ENCODE peak calls at places on chromosomes 16 and 17, in five cellular contexts. One of them, this sample, is unnamed. For H3K4me1, the result is how much of the 10 kb centered on the place peaks cover.

GRCh38 chr16:6735631-6736030 is 597.0 kb upstream of the RBFOX1 start:
- DNase-seq in GM23248: no peak
- DNase-seq in GM12878: no peak
- DNase-seq in GM23338: no peak
- DNase-seq in fibroblast of lung: no peak
- DNase-seq in this sample: no peak

GRCh38 chr17:14058051-14058450 is 11.3 kb upstream of the COX10 start:
- DNase-seq in GM23248: peak
- DNase-seq in GM12878: no peak
- DNase-seq in GM23338: no peak
- DNase-seq in fibroblast of lung: peak
- DNase-seq in this sample: no peak

GRCh38 chr17:81049372-81049911 is 14.5 kb downstream of the BAIAP2 start:
- DNase-seq in GM23248: no peak
- DNase-seq in GM12878: peak
- DNase-seq in GM23338: no peak
- DNase-seq in fibroblast of lung: no peak
- DNase-seq in this sample: no peak

GRCh38 chr17:3683054-3683511 is 12.9 kb downstream of the P2RX5 start:
- DNase-seq in GM23248: peak
- DNase-seq in GM12878: peak
- DNase-seq in GM23338: peak
- DNase-seq in fibroblast of lung: no peak
- DNase-seq in this sample: peak

GRCh38 chr16:14345512-14346115 is 274.5 kb downstream of the MRTFB start:
- DNase-seq in GM23248: no peak
- DNase-seq in GM12878: no peak
- DNase-seq in GM23338: no peak
- DNase-seq in fibroblast of lung: no peak
- DNase-seq in this sample: no peak

GRCh38 chr16:28482026-28482425 is 9.8 kb downstream of the CLN3 start:
- DNase-seq in GM23248: no peak
- DNase-seq in GM12878: no peak
- DNase-seq in GM23338: no peak
- DNase-seq in fibroblast of lung: no peak
- DNase-seq in this sample: no peak

GRCh38 chr17:74008196-74008595 is 195.3 kb upstream of the RPL38 start:
- DNase-seq in GM23248: peak
- DNase-seq in GM12878: no peak
- DNase-seq in GM23338: peak
- DNase-seq in fibroblast of lung: no peak
- DNase-seq in this sample: peak

GRCh38 chr17:78391843-78392242 is 13.4 kb downstream of the PGS1 start:
- DNase-seq in GM23248: peak
- DNase-seq in GM12878: no peak
- DNase-seq in GM23338: no peak
- DNase-seq in fibroblast of lung: peak
- DNase-seq in this sample: peak

GRCh38 chr17:12256380-12256995 is 235.8 kb downstream of the MAP2K4 start:
- DNase-seq in GM23248: peak
- DNase-seq in GM12878: peak
- DNase-seq in GM23338: peak
- DNase-seq in fibroblast of lung: peak
- DNase-seq in this sample: peak

GRCh38 chr16:84687715-84688114 is 12.1 kb upstream of the USP10 start:
- DNase-seq in GM23248: peak
- DNase-seq in GM12878: peak
- DNase-seq in GM23338: no peak
- DNase-seq in fibroblast of lung: peak
- DNase-seq in this sample: peak

GRCh38 chr16:50066482-50067289 is 916 bp downstream of the HEATR3 start:
- DNase-seq in GM23248: no peak
- DNase-seq in GM12878: no peak
- DNase-seq in GM23338: no peak
- DNase-seq in fibroblast of lung: no peak
- DNase-seq in this sample: peak

GRCh38 chr17:50534222-50534978 is 1.9 kb downstream of the EPN3 start:
- DNase-seq in GM23248: peak
- DNase-seq in GM12878: no peak
- DNase-seq in GM23338: peak
- DNase-seq in fibroblast of lung: no peak
- DNase-seq in this sample: peak

GRCh38 chr16:54628796-54629625 is 301.7 kb upstream of the IRX5 start:
- DNase-seq in GM23248: no peak
- DNase-seq in GM12878: no peak
- DNase-seq in GM23338: no peak
- DNase-seq in fibroblast of lung: no peak
- DNase-seq in this sample: no peak

GRCh38 chr17:43398724-43399595 is at the start of gene ARL4D:
- DNase-seq in GM23248: peak
- DNase-seq in GM12878: no peak
- DNase-seq in GM23338: peak
- DNase-seq in fibroblast of lung: peak
- DNase-seq in this sample: peak

GRCh38 chr17:74515941-74516340 is 15.3 kb downstream of the CD300LB start:
- DNase-seq in GM23248: no peak
- DNase-seq in GM12878: no peak
- DNase-seq in GM23338: no peak
- DNase-seq in fibroblast of lung: no peak
- DNase-seq in this sample: no peak

GRCh38 chr16:84541999-84542876 is 37.8 kb upstream of the MEAK7 start:
- DNase-seq in GM23248: no peak
- DNase-seq in GM12878: no peak
- DNase-seq in GM23338: no peak
- DNase-seq in fibroblast of lung: peak
- DNase-seq in this sample: no peak

GRCh38 chr17:7548585-7549400 is at the start of gene TNFSF12:
- DNase-seq in GM23248: peak
- DNase-seq in GM12878: no peak
- DNase-seq in GM23338: peak
- DNase-seq in fibroblast of lung: peak
- DNase-seq in this sample: peak

GRCh38 chr17:35062284-35062683 is 1.2 kb downstream of the RFFL start:
- DNase-seq in GM23248: no peak
- DNase-seq in GM12878: no peak
- DNase-seq in GM23338: no peak
- DNase-seq in fibroblast of lung: no peak
- DNase-seq in this sample: no peak

GRCh38 chr16:66509576-66509975 is 40.3 kb downstream of the TK2 start:
- DNase-seq in GM23248: no peak
- DNase-seq in GM12878: no peak
- DNase-seq in GM23338: no peak
- DNase-seq in fibroblast of lung: no peak
- DNase-seq in this sample: no peak

GRCh38 chr17:30567231-30568116 is 90.3 kb downstream of the GOSR1 start:
- DNase-seq in GM23248: no peak
- DNase-seq in GM12878: no peak
- DNase-seq in GM23338: no peak
- DNase-seq in fibroblast of lung: no peak
- DNase-seq in this sample: no peak

GRCh38 chr17:17564896-17565295 is 26.6 kb downstream of the PEMT start:
- DNase-seq in GM23248: no peak
- DNase-seq in GM12878: no peak
- DNase-seq in GM23338: peak
- DNase-seq in fibroblast of lung: no peak
- DNase-seq in this sample: no peak

GRCh38 chr16:30065943-30066881 is 652 bp downstream of the ALDOA start:
- DNase-seq in GM23248: peak
- DNase-seq in GM12878: no peak
- DNase-seq in GM23338: peak
- DNase-seq in fibroblast of lung: peak
- DNase-seq in this sample: no peak

GRCh38 chr17:74520790-74521480 is 10.3 kb downstream of the CD300LB start:
- DNase-seq in GM23248: peak
- DNase-seq in GM12878: no peak
- DNase-seq in GM23338: no peak
- DNase-seq in fibroblast of lung: no peak
- DNase-seq in this sample: peak

GRCh38 chr17:63450551-63450950 is 4.4 kb upstream of the CYB561 start:
- DNase-seq in GM23248: peak
- DNase-seq in GM12878: no peak
- DNase-seq in GM23338: no peak
- DNase-seq in fibroblast of lung: no peak
- DNase-seq in this sample: peak
- H2AFZ ChIP-seq in GM23248: no peak
- H2AFZ ChIP-seq in GM12878: no peak
- H2AFZ ChIP-seq in GM23338: peak
- H2AFZ ChIP-seq in fibroblast of lung: no peak
- H2AFZ ChIP-seq in this sample: peak

DNA sequence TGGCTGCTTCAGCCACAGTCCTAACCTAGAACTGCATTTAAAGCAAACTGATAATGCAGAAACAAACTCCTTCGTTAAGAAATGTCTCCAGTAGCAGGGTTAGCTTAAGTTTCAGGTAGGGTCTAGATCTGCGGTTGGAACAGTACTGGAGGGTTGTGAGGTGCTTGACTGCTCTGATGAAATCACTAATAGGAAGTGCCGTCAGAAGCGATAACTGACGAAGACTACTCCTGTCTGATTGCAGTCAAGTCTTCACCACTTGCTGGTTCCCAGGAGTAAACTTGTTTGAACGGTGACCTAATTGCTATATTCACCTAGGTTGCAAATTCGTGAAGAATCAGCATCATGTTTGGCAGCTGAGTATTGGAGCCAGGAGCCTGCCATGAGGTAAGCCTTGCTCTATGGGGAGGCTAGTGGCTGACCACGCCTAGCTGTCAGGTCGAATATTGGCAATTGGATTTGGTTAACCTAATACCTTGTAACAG is 24.5 kb downstream of the TRPV2 start:
- DNase-seq in GM23248: peak
- DNase-seq in GM12878: no peak
- DNase-seq in GM23338: no peak
- DNase-seq in fibroblast of lung: no peak
- DNase-seq in this sample: peak
- H3K4me1 ChIP-seq in GM23248: under half
- H3K4me1 ChIP-seq in GM12878: under half
- H3K4me1 ChIP-seq in GM23338: under half
- H3K4me1 ChIP-seq in fibroblast of lung: under half
- H3K4me1 ChIP-seq in this sample: under half

GRCh38 chr17:69871318-69871717 is 203.7 kb upstream of the KCNJ16 start:
- DNase-seq in GM23248: no peak
- DNase-seq in GM12878: no peak
- DNase-seq in GM23338: no peak
- DNase-seq in fibroblast of lung: no peak
- DNase-seq in this sample: no peak
- H2AFZ ChIP-seq in GM23248: no peak
- H2AFZ ChIP-seq in GM12878: no peak
- H2AFZ ChIP-seq in GM23338: no peak
- H2AFZ ChIP-seq in fibroblast of lung: no peak
- H2AFZ ChIP-seq in this sample: no peak

GRCh38 chr17:72121164-72122001 is 563 bp downstream of the SOX9 start:
- DNase-seq in GM23248: peak
- DNase-seq in GM12878: no peak
- DNase-seq in GM23338: peak
- DNase-seq in fibroblast of lung: peak
- DNase-seq in this sample: peak

GRCh38 chr17:72122668-72123495 is 2.1 kb downstream of the SOX9 start:
- DNase-seq in GM23248: peak
- DNase-seq in GM12878: no peak
- DNase-seq in GM23338: peak
- DNase-seq in fibroblast of lung: peak
- DNase-seq in this sample: peak

GRCh38 chr17:72122002-72122310 is 1.1 kb downstream of the SOX9 start:
- DNase-seq in GM23248: peak
- DNase-seq in GM12878: no peak
- DNase-seq in GM23338: no peak
- DNase-seq in fibroblast of lung: peak
- DNase-seq in this sample: peak

GRCh38 chr17:72123496-72123963 is 2.7 kb downstream of the SOX9 start:
- DNase-seq in GM23248: no peak
- DNase-seq in GM12878: no peak
- DNase-seq in GM23338: no peak
- DNase-seq in fibroblast of lung: no peak
- DNase-seq in this sample: no peak

DNA sequence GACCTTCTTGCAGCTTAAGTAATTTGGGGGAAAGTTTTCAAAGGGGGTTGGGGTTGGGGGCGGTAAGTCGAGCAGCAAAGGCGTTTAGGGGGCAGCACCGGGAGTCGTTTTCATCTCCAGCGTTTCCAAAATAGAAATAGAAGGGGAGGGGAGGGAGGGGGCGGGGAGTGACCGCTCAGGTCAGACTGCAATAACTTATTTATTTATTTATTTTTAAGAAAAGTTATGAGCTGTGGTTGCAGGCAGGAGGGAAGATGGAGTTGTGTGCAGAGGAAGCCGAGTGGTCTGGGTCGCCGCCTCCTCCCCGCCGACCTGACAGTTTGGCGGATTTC is 1.5 kb downstream of the SOX9 start:
- DNase-seq in GM23248: no peak
- DNase-seq in GM12878: no peak
- DNase-seq in GM23338: no peak
- DNase-seq in fibroblast of lung: no peak
- DNase-seq in this sample: no peak
- H3K4me1 ChIP-seq in GM23248: under half
- H3K4me1 ChIP-seq in GM12878: under half
- H3K4me1 ChIP-seq in GM23338: under half
- H3K4me1 ChIP-seq in fibroblast of lung: under half
- H3K4me1 ChIP-seq in this sample: half or more